ENCODE peak calls at places on chromosomes 12 and 14, in nine cellular contexts. Y is HFF-Myc; L is iris pigment epithelial cell; U is stimulated activated CD8-positive, alpha-beta memory T cell treated with anti-CD3 and anti-CD28 coated beads, Interleukin-12 subunit alpha, Interleukin-12 subunit beta, amount 100 ng/mL, for 1 hour; D is hippocampal formation; B is activated CD8-positive, alpha-beta T cell treated with anti-CD3 and anti-CD28 coated beads for 36 hours; G is left cardiac atrium; K is GM10248; Z is amniotic stem cell. O is an unnamed sample.

GRCh38 chr12:55738113-55739024 is 4.6 kb upstream of the GDF11 start:
- DNase-seq in Y (peak), L (peak), U (peak), D (peak), B (peak), G (peak), K (peak), Z (peak), O (peak)

GRCh38 chr12:56266634-56267442 is at the start of gene COQ10A:
- DNase-seq in Y (peak), L (peak), U (peak), D (peak), B (peak), G (peak), K (peak), Z (peak), O (peak)

GRCh38 chr12:124581299-124581698 is 13.9 kb upstream of the NCOR2 start:
- DNase-seq in Y (no peak), L (peak), U (no peak), D (no peak), B (no peak), G (no peak), K (no peak), Z (no peak), O (no peak)

GRCh38 chr14:49945448-49946319 is 52.8 kb downstream of the ARF6 start:
- DNase-seq in Y (no peak), L (no peak), U (no peak), D (no peak), B (no peak), G (no peak), K (no peak), Z (no peak), O (no peak)

GRCh38 chr14:95353664-95354063 is 34.0 kb upstream of the CLMN start:
- DNase-seq in Y (no peak), L (no peak), U (no peak), D (no peak), B (no peak), G (no peak), K (no peak), Z (no peak), O (no peak)

GRCh38 chr12:30719060-30719459 is 23.4 kb upstream of the IPO8 start:
- DNase-seq in Y (no peak), L (peak), U (no peak), D (no peak), B (no peak), G (no peak), K (no peak), Z (peak), O (no peak)

GRCh38 chr12:52137746-52138145 is 54.1 kb downstream of the KRT80 start:
- DNase-seq in Y (no peak), L (no peak), U (no peak), D (no peak), B (no peak), G (peak), K (no peak), Z (no peak), O (no peak)

GRCh38 chr12:63955831-63956685 is 111.6 kb downstream of the SRGAP1 start:
- DNase-seq in Y (no peak), L (peak), U (no peak), D (no peak), B (no peak), G (peak), K (no peak), Z (no peak), O (no peak)

GRCh38 chr14:70245026-70245425 is 56.3 kb upstream of the SLC8A3 start:
- DNase-seq in Y (no peak), L (no peak), U (no peak), D (no peak), B (no peak), G (no peak), K (no peak), Z (no peak), O (no peak)

GRCh38 chr12:108633534-108634224 is at the start of gene SELPLG:
- DNase-seq in Y (no peak), L (no peak), U (peak), D (peak), B (peak), G (peak), K (peak), Z (no peak), O (no peak)

GRCh38 chr14:38992067-38992835 is 110.8 kb downstream of the SEC23A start:
- DNase-seq in Y (no peak), L (no peak), U (no peak), D (no peak), B (no peak), G (no peak), K (no peak), Z (no peak), O (peak)

GRCh38 chr12:92044435-92044834 is 101.2 kb downstream of the BTG1 start:
- DNase-seq in Y (no peak), L (peak), U (no peak), D (no peak), B (no peak), G (no peak), K (no peak), Z (no peak), O (no peak)

GRCh38 chr12:121440768-121441167 is 40.9 kb downstream of the RNF34 start:
- DNase-seq in Y (no peak), L (no peak), U (no peak), D (no peak), B (no peak), G (no peak), K (no peak), Z (no peak), O (no peak)

GRCh38 chr12:124655317-124656213 is 88.2 kb upstream of the NCOR2 start:
- DNase-seq in Y (peak), L (peak), U (no peak), D (peak), B (no peak), G (peak), K (no peak), Z (peak), O (peak)

GRCh38 chr14:36317650-36318049 is 2.8 kb downstream of the MBIP start:
- DNase-seq in Y (no peak), L (no peak), U (no peak), D (no peak), B (no peak), G (no peak), K (no peak), Z (no peak), O (no peak)

GRCh38 chr12:52075409-52075724 is 4.1 kb upstream of the SMIM41 start:
- DNase-seq in Y (no peak), L (no peak), U (no peak), D (no peak), B (no peak), G (no peak), K (no peak), Z (no peak), O (no peak)

GRCh38 chr14:84282618-84283017 is 1247.3 kb upstream of the FLRT2 start:
- DNase-seq in Y (no peak), L (no peak), U (no peak), D (no peak), B (no peak), G (no peak), K (no peak), Z (no peak), O (no peak)

GRCh38 chr12:127342861-127343260 is 924.1 kb upstream of the TMEM132C start:
- DNase-seq in Y (no peak), L (no peak), U (no peak), D (no peak), B (no peak), G (no peak), K (no peak), Z (no peak), O (no peak)

GRCh38 chr14:52042371-52043037 is 26.4 kb downstream of the NID2 start:
- DNase-seq in Y (no peak), L (no peak), U (no peak), D (no peak), B (no peak), G (no peak), K (no peak), Z (no peak), O (no peak)

GRCh38 chr12:44000309-44000952 is 164.6 kb downstream of the TMEM117 start:
- DNase-seq in Y (peak), L (peak), U (no peak), D (no peak), B (peak), G (no peak), K (peak), Z (no peak), O (no peak)

GRCh38 chr12:114054982-114055381 is 88.9 kb upstream of the RBM19 start:
- DNase-seq in Y (no peak), L (no peak), U (no peak), D (no peak), B (no peak), G (no peak), K (no peak), Z (no peak), O (no peak)

GRCh38 chr12:38102197-38102596 is 214.4 kb upstream of the ALG10B start:
- DNase-seq in Y (no peak), L (no peak), U (no peak), D (no peak), B (no peak), G (no peak), K (no peak), Z (no peak), O (no peak)

GRCh38 chr14:69038449-69039286 is 59.6 kb upstream of the ACTN1 start:
- DNase-seq in Y (peak), L (peak), U (no peak), D (no peak), B (no peak), G (peak), K (no peak), Z (no peak), O (peak)

GRCh38 chr14:93893550-93894329 is 33.4 kb upstream of the FAM181A start:
- DNase-seq in Y (no peak), L (no peak), U (no peak), D (no peak), B (no peak), G (no peak), K (no peak), Z (no peak), O (no peak)

GRCh38 chr12:32302218-32302826 is 97.0 kb upstream of the FGD4 start:
- DNase-seq in Y (no peak), L (no peak), U (no peak), D (no peak), B (peak), G (no peak), K (peak), Z (no peak), O (no peak)

GRCh38 chr14:59254911-59255545 is 66.6 kb downstream of the DAAM1 start:
- DNase-seq in Y (no peak), L (peak), U (no peak), D (no peak), B (no peak), G (peak), K (peak), Z (no peak), O (no peak)

GRCh38 chr12:88958961-88959360 is 378.7 kb upstream of the KITLG start:
- DNase-seq in Y (no peak), L (no peak), U (no peak), D (no peak), B (no peak), G (no peak), K (no peak), Z (no peak), O (no peak)

GRCh38 chr12:11785722-11786121 is 136.2 kb downstream of the ETV6 start:
- DNase-seq in Y (no peak), L (peak), U (no peak), D (no peak), B (no peak), G (no peak), K (no peak), Z (no peak), O (no peak)

GRCh38 chr14:102200690-102201368 is 61.1 kb downstream of the WDR20 start:
- DNase-seq in Y (no peak), L (no peak), U (no peak), D (no peak), B (peak), G (no peak), K (no peak), Z (no peak), O (no peak)

GRCh38 chr12:72286526-72286925 is 14.4 kb downstream of the TRHDE start:
- DNase-seq in Y (no peak), L (peak), U (no peak), D (no peak), B (no peak), G (no peak), K (no peak), Z (no peak), O (no peak)

GRCh38 chr14:31560759-31561154 is 447 bp upstream of the NUBPL start:
- DNase-seq in Y (no peak), L (no peak), U (no peak), D (no peak), B (no peak), G (no peak), K (peak), Z (no peak), O (no peak)

GRCh38 chr12:109452489-109452888 is 24.6 kb downstream of the KCTD10 start:
- DNase-seq in Y (no peak), L (no peak), U (no peak), D (no peak), B (no peak), G (no peak), K (no peak), Z (no peak), O (peak)

GRCh38 chr14:99466719-99467118 is 13.9 kb downstream of the SETD3 start:
- DNase-seq in Y (no peak), L (no peak), U (no peak), D (no peak), B (no peak), G (no peak), K (no peak), Z (no peak), O (no peak)

GRCh38 chr14:33943081-33943480 is 7.8 kb downstream of the EGLN3 start:
- DNase-seq in Y (no peak), L (no peak), U (no peak), D (peak), B (no peak), G (peak), K (no peak), Z (no peak), O (peak)

GRCh38 chr12:93080994-93081809 is 152.1 kb upstream of the EEA1 start:
- DNase-seq in Y (no peak), L (peak), U (no peak), D (no peak), B (no peak), G (no peak), K (no peak), Z (no peak), O (no peak)

GRCh38 chr14:64232944-64233343 is 61.2 kb downstream of the ESR2 start:
- DNase-seq in Y (no peak), L (no peak), U (no peak), D (no peak), B (peak), G (no peak), K (no peak), Z (no peak), O (no peak)

O was measured in DMS 273 treated with DMSO at 0.1 percent for 48 hours.